ENCODE peak calls at places on chromosome 12, in six cellular contexts. P, S, C, T, B and Z are unnamed samples.

GRCh38 chr12:9634177-9634803 is 26.6 kb upstream of the KLRB1 start:
- DNase-seq in P (peak; percentile 47), S (peak; percentile 29), C (peak; percentile 35), T (peak; percentile 49), B (no peak), Z (peak; percentile 49)

GRCh38 chr12:69130064-69130463 is 109.3 kb upstream of the CPSF6 start:
- DNase-seq in P (no peak), S (no peak), C (no peak), T (no peak), B (no peak), Z (no peak)

GRCh38 chr12:108335349-108336119 is 3.6 kb downstream of the CMKLR1 start:
- DNase-seq in P (no peak), S (no peak), C (no peak), T (no peak), B (peak; percentile 94), Z (no peak)

GRCh38 chr12:7638064-7638763 is 27.5 kb downstream of the APOBEC1 start:
- DNase-seq in P (no peak), S (no peak), C (peak; percentile 14), T (no peak), B (no peak), Z (no peak)

GRCh38 chr12:27185234-27186045 is 58.6 kb upstream of the STK38L start:
- DNase-seq in P (peak; percentile 91), S (no peak), C (no peak), T (no peak), B (peak; percentile 85), Z (no peak)

GRCh38 chr12:1179128-1179527 is 188.1 kb downstream of the ERC1 start:
- DNase-seq in P (no peak), S (no peak), C (no peak), T (no peak), B (no peak), Z (no peak)

GRCh38 chr12:68175566-68176033 is 16.1 kb upstream of the IFNG start:
- DNase-seq in P (no peak), S (no peak), C (no peak), T (no peak), B (peak; percentile 63), Z (no peak)

GRCh38 chr12:98939350-98939749 is 294.3 kb downstream of the APAF1 start:
- DNase-seq in P (peak; percentile 20), S (no peak), C (peak; percentile 8), T (peak; percentile 2), B (no peak), Z (peak; percentile 48)

GRCh38 chr12:95590775-95591174 is 39.5 kb upstream of the USP44 start:
- DNase-seq in P (no peak), S (no peak), C (no peak), T (no peak), B (no peak), Z (no peak)

GRCh38 chr12:16361142-16361783 is 13.8 kb downstream of the MGST1 start:
- DNase-seq in P (no peak), S (no peak), C (no peak), T (no peak), B (no peak), Z (no peak)
- TF ChIP-seq SMC3 in P (no peak), S (no peak), C (no peak), T (no peak), B (no peak), Z (no peak)

GRCh38 chr12:54981796-54982195 is 2.8 kb downstream of the TESPA1 start:
- DNase-seq in P (no peak), S (no peak), C (no peak), T (no peak), B (no peak), Z (no peak)
- TF ChIP-seq SMC3 in P (no peak), S (no peak), C (no peak), T (no peak), B (no peak), Z (no peak)

GRCh38 chr12:46372852-46373302 is 304 bp upstream of the SLC38A2 start:
- DNase-seq in P (no peak), S (peak; percentile 94), C (peak; percentile 98), T (no peak), B (no peak), Z (no peak)
- TF ChIP-seq SMC3 in P (no peak), S (no peak), C (no peak), T (no peak), B (no peak), Z (no peak)

GRCh38 chr12:64273527-64274403 is 51.7 kb upstream of the KICS2 start:
- DNase-seq in P (no peak), S (peak; percentile 11), C (peak; percentile 30), T (peak; percentile 6), B (no peak), Z (peak; percentile 51)
- TF ChIP-seq SMC3 in P (peak; percentile 16), S (peak; percentile 51), C (peak; percentile 13), T (peak; percentile 48), B (peak; percentile 53), Z (peak; percentile 14)